ENCODE peak calls at places on chromosomes 5 and 9, in ten cellular contexts. Y is colonic mucosa; N is renal cortical epithelial cell; D is activated T-cell treated with anti-CD3 and anti-CD28 coated beads for 48 hours; I is left colon; H is substantia nigra; O is T-helper 2 cell; E is posterior vena cava; U is NCI-H2107; R is stimulated activated naive B cell treated with anti-CD40 and anti-IgM and Interleukin-4, amounts not matched to agents 10 μg/mL and 1 μg/mL and 100 μg/mL, for 72 hours. J is an unnamed sample.

GRCh38 chr5:84242286-84242685 is 142.4 kb downstream of the EDIL3 start:
- DNase-seq in Y (no peak), N (no peak), O (no peak), E (no peak), I (no peak), D (no peak), H (no peak), R (no peak), U (no peak), J (no peak)

GRCh38 chr9:14277202-14277601 is 36.7 kb downstream of the NFIB start:
- DNase-seq in R (no peak), N (no peak), O (no peak), U (no peak), I (no peak), H (no peak), D (no peak), Y (no peak), E (no peak), J (no peak)

GRCh38 chr9:96201140-96201539 is 100.8 kb downstream of the HSD17B3 start:
- DNase-seq in R (no peak), U (no peak), E (no peak), I (no peak), H (no peak), N (no peak), O (no peak), D (no peak), Y (no peak), J (no peak)

GRCh38 chr5:14628346-14628745 is 36.2 kb upstream of the OTULIN start:
- DNase-seq in I (no peak), U (no peak), R (no peak), E (no peak), Y (peak), D (peak), O (peak), N (peak), H (no peak), J (no peak)

GRCh38 chr5:175542232-175542965 is 64.0 kb downstream of the SFXN1 start:
- DNase-seq in U (no peak), Y (no peak), H (no peak), N (no peak), D (peak), E (no peak), O (no peak), I (no peak), R (no peak), J (no peak)

GRCh38 chr9:116042321-116042720 is 111.3 kb upstream of the PAPPA start:
- DNase-seq in Y (no peak), R (no peak), D (no peak), H (no peak), O (no peak), U (no peak), I (no peak), N (no peak), E (no peak), J (no peak)

GRCh38 chr9:136947955-136948510 is 3.0 kb downstream of the C8G start:
- DNase-seq in H (peak), I (peak), D (no peak), E (no peak), Y (peak), N (peak), U (no peak), R (no peak), O (peak), J (no peak)

GRCh38 chr9:36165766-36166149 is 3.4 kb upstream of the CCIN start:
- DNase-seq in N (no peak), R (no peak), I (no peak), O (no peak), Y (no peak), U (no peak), D (no peak), H (no peak), E (no peak), J (no peak)

GRCh38 chr5:32812399-32812798 is 101.3 kb downstream of the NPR3 start:
- DNase-seq in N (no peak), D (no peak), O (no peak), I (no peak), E (no peak), Y (no peak), R (no peak), H (no peak), U (no peak), J (no peak)

GRCh38 chr5:66960373-66961137 is 236.0 kb downstream of the CD180 start:
- DNase-seq in U (no peak), N (peak), E (no peak), O (no peak), R (no peak), D (no peak), H (no peak), Y (no peak), I (peak), J (no peak)

GRCh38 chr9:2228132-2228531 is 213.0 kb downstream of the SMARCA2 start:
- DNase-seq in R (no peak), E (peak), O (no peak), Y (peak), N (no peak), U (no peak), I (no peak), D (no peak), H (no peak), J (peak)

GRCh38 chr9:98900725-98901124 is 43.0 kb upstream of the COL15A1 start:
- DNase-seq in Y (no peak), R (no peak), O (no peak), I (no peak), N (no peak), U (no peak), D (no peak), E (no peak), H (no peak), J (no peak)

GRCh38 chr5:150588495-150588890 is 52.0 kb upstream of the SYNPO start:
- DNase-seq in E (no peak), U (no peak), I (peak), O (no peak), D (no peak), N (no peak), Y (peak), R (no peak), H (no peak), J (no peak)

GRCh38 chr9:83191154-83191553 is 128.2 kb upstream of the RASEF start:
- DNase-seq in I (no peak), O (no peak), N (no peak), Y (no peak), U (no peak), R (no peak), D (no peak), H (no peak), E (no peak), J (no peak)

GRCh38 chr5:144304683-144305082 is 134.0 kb downstream of the KCTD16 start:
- DNase-seq in Y (no peak), H (no peak), E (no peak), U (no peak), R (no peak), N (no peak), I (no peak), D (no peak), O (no peak), J (no peak)

GRCh38 chr5:61232490-61232889 is 70.2 kb upstream of the SMIM15 start:
- DNase-seq in I (no peak), U (no peak), E (no peak), H (no peak), O (no peak), R (no peak), N (no peak), Y (no peak), D (no peak), J (no peak)

GRCh38 chr5:16593013-16593412 is 23.8 kb downstream of the RETREG1 start:
- DNase-seq in U (no peak), N (peak), Y (no peak), H (no peak), D (no peak), I (no peak), E (no peak), R (no peak), O (no peak), J (no peak)

GRCh38 chr9:27352457-27353188 is 55.7 kb upstream of the EQTN start:
- DNase-seq in E (no peak), Y (no peak), O (no peak), I (no peak), D (no peak), R (peak), U (no peak), H (peak), N (no peak), J (no peak)

GRCh38 chr5:15008476-15008875 is 136.9 kb upstream of the ANKH start:
- DNase-seq in H (no peak), R (no peak), U (no peak), D (no peak), O (no peak), N (peak), I (peak), E (peak), Y (peak), J (no peak)

GRCh38 chr9:15211994-15212501 is 95.0 kb downstream of the TTC39B start:
- DNase-seq in R (no peak), Y (no peak), N (peak), U (no peak), E (no peak), H (no peak), I (no peak), O (no peak), D (no peak), J (no peak)

GRCh38 chr5:16943846-16944675 is 8.0 kb upstream of the MYO10 start:
- DNase-seq in O (no peak), U (no peak), Y (no peak), H (no peak), E (no peak), N (no peak), D (no peak), R (no peak), I (no peak), J (no peak)

GRCh38 chr5:128538249-128539037 is 398 bp upstream of the FBN2 start:
- DNase-seq in Y (peak), E (peak), N (peak), H (no peak), D (no peak), U (no peak), R (no peak), O (no peak), I (peak), J (no peak)

GRCh38 chr5:143183989-143184388 is 219.5 kb downstream of the NR3C1 start:
- DNase-seq in N (no peak), U (no peak), I (no peak), D (no peak), O (no peak), Y (no peak), R (no peak), E (no peak), H (no peak), J (no peak)

GRCh38 chr9:80467632-80468031 is 895.9 kb downstream of the TLE4 start:
- DNase-seq in R (no peak), H (no peak), N (no peak), O (no peak), D (no peak), E (no peak), U (no peak), I (no peak), Y (no peak), J (no peak)

GRCh38 chr5:40485021-40485998 is 194.4 kb upstream of the PTGER4 start:
- DNase-seq in H (no peak), D (no peak), O (no peak), R (peak), U (no peak), I (no peak), Y (no peak), E (no peak), N (no peak), J (no peak)

GRCh38 chr5:119074419-119074818 is 3.5 kb downstream of the DMXL1 start:
- DNase-seq in O (no peak), R (peak), D (no peak), Y (no peak), I (no peak), H (no peak), N (no peak), E (no peak), U (no peak), J (no peak)

GRCh38 chr5:68287976-68288755 is 72.6 kb downstream of the PIK3R1 start:
- DNase-seq in Y (peak), H (peak), R (peak), N (peak), I (peak), D (peak), O (peak), E (peak), U (no peak), J (no peak)

GRCh38 chr5:11719888-11720481 is 184.3 kb downstream of the CTNND2 start:
- DNase-seq in H (peak), R (no peak), D (peak), I (no peak), E (no peak), Y (peak), O (no peak), N (no peak), U (peak), J (peak)

GRCh38 chr5:104941030-104941645 is 1378.5 kb upstream of the NUDT12 start:
- DNase-seq in U (no peak), N (no peak), I (no peak), E (no peak), D (no peak), Y (no peak), O (no peak), R (no peak), H (no peak), J (no peak)

GRCh38 chr5:79020861-79021561 is 35.9 kb upstream of the ARSB start:
- DNase-seq in O (peak), Y (peak), N (peak), H (no peak), I (peak), E (peak), U (peak), R (peak), D (peak), J (no peak)

GRCh38 chr5:95241635-95242034 is 43.3 kb downstream of the MCTP1 start:
- DNase-seq in Y (no peak), H (no peak), O (no peak), N (no peak), E (no peak), R (no peak), D (no peak), I (no peak), U (no peak), J (no peak)

GRCh38 chr5:77991084-77991483 is 214.9 kb upstream of the TBCA start:
- DNase-seq in E (no peak), N (no peak), H (no peak), Y (no peak), U (no peak), R (no peak), I (no peak), O (no peak), D (no peak), J (no peak)

GRCh38 chr5:129619782-129620181 is 128.1 kb upstream of the MINAR2 start:
- DNase-seq in R (no peak), D (no peak), N (no peak), I (no peak), O (no peak), E (no peak), H (no peak), Y (no peak), U (no peak), J (no peak)